ENCODE peak calls at places on chromosomes 11 and 22, in five cellular contexts. Q is Karpas-422, S is left colon, Z is aorta, M is LHCN-M2. F is an unnamed sample.

GRCh38 chr22:19412478-19412877 is 19.1 kb downstream of the HIRA start:
- DNase-seq in Q (no peak), S (no peak), Z (no peak), M (no peak), F (no peak)

GRCh38 chr11:95229199-95230053 is 1.6 kb downstream of the SESN3 start:
- DNase-seq in Q (peak), S (no peak), Z (no peak), M (no peak), F (no peak)

GRCh38 chr11:105156720-105157119 is 17.2 kb upstream of the CARD18 start:
- DNase-seq in Q (no peak), S (no peak), Z (no peak), M (no peak), F (no peak)

GRCh38 chr11:66321606-66322005 is 4.8 kb upstream of the CD248 start:
- DNase-seq in Q (no peak), S (no peak), Z (no peak), M (no peak), F (no peak)

GRCh38 chr22:36330655-36331305 is 57.0 kb downstream of the MYH9 start:
- DNase-seq in Q (no peak), S (no peak), Z (peak), M (peak), F (no peak)

GRCh38 chr11:74269161-74269809 is 42.2 kb downstream of the P4HA3 start:
- DNase-seq in Q (no peak), S (no peak), Z (no peak), M (no peak), F (peak)

GRCh38 chr11:34755671-34756070 is 134.8 kb downstream of the EHF start:
- DNase-seq in Q (no peak), S (peak), Z (no peak), M (no peak), F (no peak)

GRCh38 chr22:36359172-36359973 is 28.4 kb downstream of the MYH9 start:
- DNase-seq in Q (peak), S (no peak), Z (no peak), M (no peak), F (peak)

GRCh38 chr11:85759915-85760314 is 51.0 kb downstream of the SYTL2 start:
- DNase-seq in Q (no peak), S (no peak), Z (no peak), M (peak), F (no peak)

GRCh38 chr11:57055780-57056179 is 67.1 kb downstream of the OR5AK2 start:
- DNase-seq in Q (no peak), S (no peak), Z (no peak), M (no peak), F (no peak)

GRCh38 chr11:27697679-27698275 is 2.5 kb downstream of the BDNF start:
- DNase-seq in Q (no peak), S (no peak), Z (no peak), M (no peak), F (no peak)

GRCh38 chr11:118910309-118911112 is 15.2 kb downstream of the BCL9L start:
- DNase-seq in Q (no peak), S (peak), Z (peak), M (peak), F (no peak)